ENCODE peak calls at places on chromosomes 1 and 21, in four cellular contexts. One of them, this sample, is unnamed.

GRCh38 chr21:26845066-26845749 is at the start of gene ADAMTS1:
- DNase-seq in body of pancreas: peak; percentile 84
- DNase-seq in heart left ventricle: peak; percentile 95
- DNase-seq in Peyer's patch: peak; percentile 31
- DNase-seq in this sample: peak; percentile 86

GRCh38 chr21:40846566-40847411 is at the start of gene DSCAM:
- DNase-seq in heart left ventricle: no peak
- DNase-seq in body of pancreas: no peak
- DNase-seq in Peyer's patch: no peak
- DNase-seq in this sample: no peak

GRCh38 chr1:214241060-214241459 is 39.9 kb upstream of the SMYD2 start:
- DNase-seq in Peyer's patch: no peak
- DNase-seq in heart left ventricle: no peak
- DNase-seq in body of pancreas: no peak
- DNase-seq in this sample: no peak

GRCh38 chr21:45365608-45366241 is 39.2 kb upstream of the COL18A1 start:
- DNase-seq in body of pancreas: peak; percentile 41
- DNase-seq in Peyer's patch: no peak
- DNase-seq in heart left ventricle: no peak
- DNase-seq in this sample: no peak

GRCh38 chr1:71027991-71028390 is 19.6 kb downstream of the PTGER3 start:
- DNase-seq in body of pancreas: no peak
- DNase-seq in heart left ventricle: no peak
- DNase-seq in Peyer's patch: no peak
- DNase-seq in this sample: no peak

GRCh38 chr1:226825746-226826100 is 44.7 kb upstream of the PSEN2 start:
- DNase-seq in Peyer's patch: no peak
- DNase-seq in body of pancreas: no peak
- DNase-seq in heart left ventricle: no peak
- DNase-seq in this sample: no peak

GRCh38 chr1:32766328-32766972 is 50.7 kb downstream of the YARS1 start:
- DNase-seq in Peyer's patch: no peak
- DNase-seq in heart left ventricle: no peak
- DNase-seq in body of pancreas: no peak
- DNase-seq in this sample: no peak

GRCh38 chr1:153346067-153346723 is 2.4 kb downstream of the PGLYRP4 start:
- DNase-seq in Peyer's patch: no peak
- DNase-seq in body of pancreas: no peak
- DNase-seq in heart left ventricle: no peak
- DNase-seq in this sample: no peak

GRCh38 chr1:230382060-230382491 is 44.1 kb downstream of the PGBD5 start:
- DNase-seq in heart left ventricle: no peak
- DNase-seq in body of pancreas: peak; percentile 33
- DNase-seq in Peyer's patch: no peak
- DNase-seq in this sample: peak; percentile 65

GRCh38 chr1:89953929-89954328 is 41.0 kb upstream of the ZNF326 start:
- DNase-seq in body of pancreas: no peak
- DNase-seq in Peyer's patch: no peak
- DNase-seq in heart left ventricle: no peak
- DNase-seq in this sample: no peak

GRCh38 chr1:109499661-109500536 is 6.0 kb downstream of the CYB561D1 start:
- DNase-seq in body of pancreas: peak; percentile 55
- DNase-seq in Peyer's patch: peak; percentile 51
- DNase-seq in heart left ventricle: no peak
- DNase-seq in this sample: peak; percentile 56

GRCh38 chr21:46210378-46211136 is 18.0 kb downstream of the LSS start:
- DNase-seq in body of pancreas: no peak
- DNase-seq in Peyer's patch: no peak
- DNase-seq in heart left ventricle: no peak
- DNase-seq in this sample: no peak

GRCh38 chr1:7642781-7643180 is 128.3 kb upstream of the VAMP3 start:
- DNase-seq in body of pancreas: no peak
- DNase-seq in heart left ventricle: no peak
- DNase-seq in Peyer's patch: no peak
- DNase-seq in this sample: no peak

GRCh38 chr21:28442624-28443023 is 550.1 kb downstream of the LTN1 start:
- DNase-seq in body of pancreas: no peak
- DNase-seq in Peyer's patch: no peak
- DNase-seq in heart left ventricle: no peak
- DNase-seq in this sample: no peak

GRCh38 chr1:54542120-54542961 is 5.7 kb upstream of the ACOT11 start:
- DNase-seq in Peyer's patch: peak; percentile 25
- DNase-seq in heart left ventricle: peak; percentile 53
- DNase-seq in body of pancreas: peak; percentile 56
- DNase-seq in this sample: peak; percentile 56

GRCh38 chr1:211487082-211487481 is 4.9 kb downstream of the RD3 start:
- DNase-seq in heart left ventricle: no peak
- DNase-seq in body of pancreas: no peak
- DNase-seq in Peyer's patch: no peak
- DNase-seq in this sample: no peak

GRCh38 chr1:1355376-1355775 is 3.0 kb downstream of the MXRA8 start:
- DNase-seq in heart left ventricle: no peak
- DNase-seq in Peyer's patch: no peak
- DNase-seq in body of pancreas: no peak
- DNase-seq in this sample: no peak
- H3K27ac ChIP-seq in heart left ventricle: no peak overlapping the region
- H3K27ac ChIP-seq in Peyer's patch: peak overlapping the region; percentile 92
- H3K27ac ChIP-seq in body of pancreas: no peak overlapping the region
- H3K27ac ChIP-seq in this sample: no peak overlapping the region

GRCh38 chr1:61240878-61241277 is 158.5 kb downstream of the NFIA start:
- DNase-seq in Peyer's patch: no peak
- DNase-seq in heart left ventricle: no peak
- DNase-seq in body of pancreas: no peak
- DNase-seq in this sample: no peak
- H3K4me3 ChIP-seq in Peyer's patch: no peak overlapping the region
- H3K4me3 ChIP-seq in heart left ventricle: peak overlapping the region; percentile 35
- H3K4me3 ChIP-seq in body of pancreas: no peak overlapping the region
- H3K4me3 ChIP-seq in this sample: no peak overlapping the region

GRCh38 chr1:9384751-9385245 is 92.1 kb downstream of the SPSB1 start:
- DNase-seq in heart left ventricle: peak; percentile 74
- DNase-seq in Peyer's patch: no peak
- DNase-seq in body of pancreas: no peak
- DNase-seq in this sample: no peak
- TF ChIP-seq CTCF in heart left ventricle: no peak
- TF ChIP-seq CTCF in Peyer's patch: no peak
- TF ChIP-seq CTCF in body of pancreas: no peak
- TF ChIP-seq CTCF in this sample: no peak

DNA sequence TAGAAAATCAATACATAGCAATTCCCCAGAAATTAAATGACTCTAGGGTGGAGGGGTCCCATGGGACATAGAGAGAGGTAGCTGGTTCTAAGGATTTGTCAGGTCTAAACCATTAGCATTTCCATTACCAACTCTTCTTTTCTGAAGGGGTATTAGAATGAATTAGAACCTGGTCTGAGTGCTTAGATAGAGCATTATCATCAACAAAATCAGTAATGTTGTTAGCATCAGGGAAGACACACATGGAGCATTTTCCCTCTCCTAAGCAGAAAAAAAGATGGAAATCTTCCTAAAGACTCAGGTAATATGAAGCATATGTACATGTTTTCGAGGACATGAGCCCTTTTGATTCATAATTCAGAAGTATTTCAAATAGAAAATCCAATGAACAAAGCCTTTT is 984.4 kb upstream of the NCAM2 start:
- DNase-seq in Peyer's patch: no peak
- DNase-seq in heart left ventricle: no peak
- DNase-seq in body of pancreas: no peak
- DNase-seq in this sample: no peak
- H3K27ac ChIP-seq in Peyer's patch: no peak overlapping the region
- H3K27ac ChIP-seq in heart left ventricle: no peak overlapping the region
- H3K27ac ChIP-seq in body of pancreas: no peak overlapping the region
- H3K27ac ChIP-seq in this sample: no peak overlapping the region